ENCODE peak calls at places on chromosomes 2 and 18, in ten cellular contexts. A is CD4-positive, alpha-beta memory T cell; K is stimulated activated CD8-positive, alpha-beta memory T cell treated with anti-CD3 and anti-CD28 coated beads, Interleukin-4, amount 100 ng/mL, for 1 hour; R is substantia nigra; E is activated B cell treated with CpG ODN at 0.5 μM for 24 hours; G is HFF-Myc; X is T-helper 22 cell; F is kidney tubule cell; U is activated CD4-positive, alpha-beta T cell treated with anti-CD3 and anti-CD28 coated beads, Interleukin-2, amount 50 U/mL, for 1 hour; S is Daoy. L is an unnamed sample.

GRCh38 chr2:187658952-187659525 is 104.8 kb upstream of the TFPI start:
- DNase-seq in A (no peak), U (no peak), S (peak; percentile 7), E (no peak), X (no peak), G (no peak), R (no peak), K (no peak), F (peak; percentile 19), L (no peak)

GRCh38 chr2:165697727-165698620 is 96.1 kb downstream of the GALNT3 start:
- DNase-seq in A (no peak), F (no peak), R (no peak), G (no peak), K (no peak), E (no peak), S (no peak), U (no peak), X (no peak), L (no peak)

GRCh38 chr2:112958428-112959108 is 19.2 kb upstream of the IL36G start:
- DNase-seq in K (no peak), X (peak; percentile 1), F (peak; percentile 59), R (no peak), S (peak; percentile 65), A (peak; percentile 51), E (no peak), U (peak; percentile 8), G (peak; percentile 39), L (peak; percentile 61)

GRCh38 chr18:77131100-77131651 is 1.4 kb downstream of the MBP start:
- DNase-seq in K (no peak), G (no peak), S (no peak), A (peak; percentile 33), R (no peak), U (peak; percentile 43), X (no peak), E (no peak), F (peak; percentile 56), L (no peak)

GRCh38 chr2:239297142-239298125 is 103.4 kb downstream of the HDAC4 start:
- DNase-seq in K (no peak), E (no peak), G (no peak), U (no peak), S (no peak), A (no peak), X (no peak), R (no peak), F (no peak), L (no peak)

GRCh38 chr2:230202430-230203109 is 17.2 kb downstream of the SP110 start:
- DNase-seq in F (no peak), K (no peak), X (no peak), S (no peak), R (no peak), E (peak; percentile 39), U (peak; percentile 20), G (no peak), A (peak; percentile 33), L (no peak)

GRCh38 chr2:235206399-235206798 is 254.6 kb downstream of the SH3BP4 start:
- DNase-seq in A (no peak), U (no peak), K (no peak), X (no peak), S (no peak), R (no peak), E (no peak), G (no peak), F (peak; percentile 84), L (no peak)

GRCh38 chr18:42514522-42514921 is 559.5 kb downstream of the PIK3C3 start:
- DNase-seq in S (no peak), R (no peak), A (no peak), K (no peak), G (no peak), E (no peak), U (no peak), X (no peak), F (peak; percentile 90), L (no peak)

GRCh38 chr2:86068098-86069047 is 37.3 kb downstream of the POLR1A start:
- DNase-seq in A (peak; percentile 25), E (no peak), S (no peak), X (no peak), K (no peak), G (peak; percentile 46), U (peak; percentile 20), R (no peak), F (peak; percentile 75), L (no peak)

GRCh38 chr2:232473467-232473890 is 14.2 kb downstream of the ECEL1 start:
- DNase-seq in U (no peak), G (no peak), X (no peak), E (no peak), R (no peak), S (no peak), F (peak; percentile 4), A (no peak), K (no peak), L (peak; percentile 90)

GRCh38 chr2:9905413-9905812 is 46.1 kb upstream of the GRHL1 start:
- DNase-seq in K (no peak), F (no peak), U (no peak), R (no peak), G (no peak), E (no peak), S (no peak), X (no peak), A (no peak), L (no peak)

GRCh38 chr2:174492963-174493431 is 6.2 kb upstream of the GPR155 start:
- DNase-seq in G (no peak), A (peak; percentile 81), X (peak; percentile 53), E (peak; percentile 29), U (peak; percentile 51), F (no peak), R (no peak), S (no peak), K (peak; percentile 25), L (no peak)

GRCh38 chr2:50691518-50691917 is 340.4 kb downstream of the NRXN1 start:
- DNase-seq in F (no peak), G (no peak), U (no peak), R (peak; percentile 26), E (no peak), X (no peak), S (no peak), K (no peak), A (no peak), L (peak; percentile 48)

GRCh38 chr18:58753976-58754375 is 82.7 kb downstream of the MALT1 start:
- DNase-seq in E (no peak), F (no peak), R (no peak), A (no peak), X (no peak), G (no peak), K (no peak), U (no peak), S (no peak), L (no peak)

GRCh38 chr2:237456200-237456731 is 30.8 kb upstream of the MLPH start:
- DNase-seq in K (no peak), E (no peak), S (peak; percentile 96), G (peak; percentile 94), F (peak; percentile 75), A (no peak), X (no peak), R (no peak), U (no peak), L (no peak)

GRCh38 chr2:73238149-73238548 is 4.0 kb downstream of the CCT7 start:
- DNase-seq in E (no peak), X (no peak), G (no peak), S (no peak), R (no peak), K (no peak), U (no peak), A (no peak), F (no peak), L (no peak)

GRCh38 chr2:233065954-233066470 is 5.9 kb downstream of the INPP5D start:
- DNase-seq in R (no peak), K (no peak), E (no peak), A (no peak), X (no peak), S (no peak), U (no peak), F (no peak), G (no peak), L (no peak)

GRCh38 chr2:15527074-15527739 is 33.9 kb downstream of the NBAS start:
- DNase-seq in A (no peak), X (no peak), E (no peak), S (peak; percentile 9), F (no peak), R (no peak), G (no peak), U (no peak), K (no peak), L (no peak)

GRCh38 chr2:10530607-10531239 is 82.6 kb upstream of the ODC1 start:
- DNase-seq in G (no peak), X (no peak), R (no peak), U (no peak), A (no peak), S (peak; percentile 44), E (no peak), K (no peak), F (no peak), L (no peak)

GRCh38 chr2:120060088-120060623 is 47.3 kb downstream of the EPB41L5 start:
- DNase-seq in U (no peak), G (no peak), X (no peak), S (no peak), R (no peak), A (no peak), F (peak; percentile 20), E (no peak), K (no peak), L (no peak)

GRCh38 chr2:195848119-195848899 is 191.3 kb downstream of the SLC39A10 start:
- DNase-seq in R (no peak), F (no peak), A (no peak), K (no peak), U (no peak), S (no peak), X (no peak), G (no peak), E (no peak), L (no peak)

GRCh38 chr2:106306396-106306795 is 112.3 kb upstream of the UXS1 start:
- DNase-seq in R (no peak), A (no peak), X (no peak), K (no peak), S (no peak), G (no peak), F (no peak), E (no peak), U (no peak), L (no peak)

GRCh38 chr2:132620115-132620514 is 49.9 kb downstream of the LYPD1 start:
- DNase-seq in G (no peak), S (peak; percentile 39), A (no peak), U (no peak), E (no peak), K (no peak), R (no peak), F (peak; percentile 28), X (no peak), L (no peak)

GRCh38 chr2:143162997-143163396 is 33.8 kb downstream of the ARHGAP15 start:
- DNase-seq in A (no peak), K (no peak), S (no peak), U (no peak), R (no peak), X (no peak), F (no peak), E (no peak), G (no peak), L (no peak)